ENCODE peak calls at places on chromosomes 2 and 18, in six cellular contexts. One of them, this sample, is unnamed.

GRCh38 chr18:62877448-62878221 is 162.3 kb downstream of the PHLPP1 start:
- DNase-seq in Panc1: no peak
- DNase-seq in bronchial epithelial cell: no peak
- DNase-seq in astrocyte of the spinal cord: peak
- DNase-seq in Caco-2: no peak
- DNase-seq in mammary epithelial cell: no peak
- DNase-seq in this sample: no peak

GRCh38 chr2:61763605-61764034 is 90.2 kb downstream of the FAM161A start:
- DNase-seq in Panc1: peak
- DNase-seq in bronchial epithelial cell: peak
- DNase-seq in astrocyte of the spinal cord: peak
- DNase-seq in Caco-2: peak
- DNase-seq in mammary epithelial cell: no peak
- DNase-seq in this sample: no peak

GRCh38 chr2:25606892-25607291 is 66.5 kb downstream of the DTNB start:
- DNase-seq in Panc1: peak
- DNase-seq in bronchial epithelial cell: peak
- DNase-seq in astrocyte of the spinal cord: peak
- DNase-seq in Caco-2: no peak
- DNase-seq in mammary epithelial cell: peak
- DNase-seq in this sample: peak

GRCh38 chr2:104685591-104685990 is 168.3 kb upstream of the POU3F3 start:
- DNase-seq in Panc1: no peak
- DNase-seq in bronchial epithelial cell: no peak
- DNase-seq in astrocyte of the spinal cord: no peak
- DNase-seq in Caco-2: no peak
- DNase-seq in mammary epithelial cell: no peak
- DNase-seq in this sample: peak

GRCh38 chr2:70527447-70528080 is 26.1 kb downstream of the TGFA start:
- DNase-seq in Panc1: no peak
- DNase-seq in bronchial epithelial cell: peak
- DNase-seq in astrocyte of the spinal cord: no peak
- DNase-seq in Caco-2: no peak
- DNase-seq in mammary epithelial cell: no peak
- DNase-seq in this sample: no peak

GRCh38 chr2:142217804-142218203 is 87.0 kb upstream of the LRP1B start:
- DNase-seq in Panc1: no peak
- DNase-seq in bronchial epithelial cell: peak
- DNase-seq in astrocyte of the spinal cord: peak
- DNase-seq in Caco-2: no peak
- DNase-seq in mammary epithelial cell: peak
- DNase-seq in this sample: peak

GRCh38 chr2:34316788-34317187 is 717.7 kb upstream of the FAM98A start:
- DNase-seq in Panc1: no peak
- DNase-seq in bronchial epithelial cell: peak
- DNase-seq in astrocyte of the spinal cord: no peak
- DNase-seq in Caco-2: no peak
- DNase-seq in mammary epithelial cell: no peak
- DNase-seq in this sample: no peak

GRCh38 chr2:240319221-240319854 is 116.1 kb upstream of the GPC1 start:
- DNase-seq in Panc1: no peak
- DNase-seq in bronchial epithelial cell: no peak
- DNase-seq in astrocyte of the spinal cord: no peak
- DNase-seq in Caco-2: no peak
- DNase-seq in mammary epithelial cell: no peak
- DNase-seq in this sample: no peak

GRCh38 chr2:120105360-120105759 is 92.5 kb downstream of the EPB41L5 start:
- DNase-seq in Panc1: no peak
- DNase-seq in bronchial epithelial cell: peak
- DNase-seq in astrocyte of the spinal cord: no peak
- DNase-seq in Caco-2: no peak
- DNase-seq in mammary epithelial cell: no peak
- DNase-seq in this sample: no peak

GRCh38 chr2:58479557-58480120 is 238.5 kb upstream of the FANCL start:
- DNase-seq in Panc1: no peak
- DNase-seq in bronchial epithelial cell: no peak
- DNase-seq in astrocyte of the spinal cord: no peak
- DNase-seq in Caco-2: no peak
- DNase-seq in mammary epithelial cell: no peak
- DNase-seq in this sample: no peak

GRCh38 chr2:225737556-225737955 is 338.0 kb downstream of the NYAP2 start:
- DNase-seq in Panc1: no peak
- DNase-seq in bronchial epithelial cell: peak
- DNase-seq in astrocyte of the spinal cord: peak
- DNase-seq in Caco-2: no peak
- DNase-seq in mammary epithelial cell: peak
- DNase-seq in this sample: peak

GRCh38 chr18:5546660-5547059 is 2.9 kb upstream of the EPB41L3 start:
- DNase-seq in Panc1: no peak
- DNase-seq in bronchial epithelial cell: peak
- DNase-seq in astrocyte of the spinal cord: peak
- DNase-seq in Caco-2: no peak
- DNase-seq in mammary epithelial cell: no peak
- DNase-seq in this sample: peak

GRCh38 chr2:11071939-11072338 is 83.3 kb upstream of the SLC66A3 start:
- DNase-seq in Panc1: no peak
- DNase-seq in bronchial epithelial cell: no peak
- DNase-seq in astrocyte of the spinal cord: no peak
- DNase-seq in Caco-2: no peak
- DNase-seq in mammary epithelial cell: no peak
- DNase-seq in this sample: no peak

GRCh38 chr2:207663870-207664545 is 38.8 kb upstream of the METTL21A start:
- DNase-seq in Panc1: no peak
- DNase-seq in bronchial epithelial cell: no peak
- DNase-seq in astrocyte of the spinal cord: no peak
- DNase-seq in Caco-2: no peak
- DNase-seq in mammary epithelial cell: no peak
- DNase-seq in this sample: no peak

GRCh38 chr2:45024600-45025291 is 15.5 kb upstream of the SIX2 start:
- DNase-seq in Panc1: peak
- DNase-seq in bronchial epithelial cell: peak
- DNase-seq in astrocyte of the spinal cord: peak
- DNase-seq in Caco-2: no peak
- DNase-seq in mammary epithelial cell: peak
- DNase-seq in this sample: peak

GRCh38 chr2:113079123-113079522 is 11.4 kb downstream of the IL1F10 start:
- DNase-seq in Panc1: no peak
- DNase-seq in bronchial epithelial cell: no peak
- DNase-seq in astrocyte of the spinal cord: no peak
- DNase-seq in Caco-2: no peak
- DNase-seq in mammary epithelial cell: peak
- DNase-seq in this sample: peak

GRCh38 chr2:205695460-205695979 is 13.2 kb downstream of the NRP2 start:
- DNase-seq in Panc1: no peak
- DNase-seq in bronchial epithelial cell: no peak
- DNase-seq in astrocyte of the spinal cord: peak
- DNase-seq in Caco-2: no peak
- DNase-seq in mammary epithelial cell: no peak
- DNase-seq in this sample: no peak

GRCh38 chr2:205698556-205699282 is 16.4 kb downstream of the NRP2 start:
- DNase-seq in Panc1: no peak
- DNase-seq in bronchial epithelial cell: peak
- DNase-seq in astrocyte of the spinal cord: no peak
- DNase-seq in Caco-2: no peak
- DNase-seq in mammary epithelial cell: peak
- DNase-seq in this sample: peak

GRCh38 chr2:205699554-205700289 is 17.4 kb downstream of the NRP2 start:
- DNase-seq in Panc1: no peak
- DNase-seq in bronchial epithelial cell: no peak
- DNase-seq in astrocyte of the spinal cord: no peak
- DNase-seq in Caco-2: no peak
- DNase-seq in mammary epithelial cell: no peak
- DNase-seq in this sample: no peak

GRCh38 chr2:205694256-205694655 is 12.0 kb downstream of the NRP2 start:
- DNase-seq in Panc1: no peak
- DNase-seq in bronchial epithelial cell: no peak
- DNase-seq in astrocyte of the spinal cord: no peak
- DNase-seq in Caco-2: no peak
- DNase-seq in mammary epithelial cell: no peak
- DNase-seq in this sample: no peak

DNA sequence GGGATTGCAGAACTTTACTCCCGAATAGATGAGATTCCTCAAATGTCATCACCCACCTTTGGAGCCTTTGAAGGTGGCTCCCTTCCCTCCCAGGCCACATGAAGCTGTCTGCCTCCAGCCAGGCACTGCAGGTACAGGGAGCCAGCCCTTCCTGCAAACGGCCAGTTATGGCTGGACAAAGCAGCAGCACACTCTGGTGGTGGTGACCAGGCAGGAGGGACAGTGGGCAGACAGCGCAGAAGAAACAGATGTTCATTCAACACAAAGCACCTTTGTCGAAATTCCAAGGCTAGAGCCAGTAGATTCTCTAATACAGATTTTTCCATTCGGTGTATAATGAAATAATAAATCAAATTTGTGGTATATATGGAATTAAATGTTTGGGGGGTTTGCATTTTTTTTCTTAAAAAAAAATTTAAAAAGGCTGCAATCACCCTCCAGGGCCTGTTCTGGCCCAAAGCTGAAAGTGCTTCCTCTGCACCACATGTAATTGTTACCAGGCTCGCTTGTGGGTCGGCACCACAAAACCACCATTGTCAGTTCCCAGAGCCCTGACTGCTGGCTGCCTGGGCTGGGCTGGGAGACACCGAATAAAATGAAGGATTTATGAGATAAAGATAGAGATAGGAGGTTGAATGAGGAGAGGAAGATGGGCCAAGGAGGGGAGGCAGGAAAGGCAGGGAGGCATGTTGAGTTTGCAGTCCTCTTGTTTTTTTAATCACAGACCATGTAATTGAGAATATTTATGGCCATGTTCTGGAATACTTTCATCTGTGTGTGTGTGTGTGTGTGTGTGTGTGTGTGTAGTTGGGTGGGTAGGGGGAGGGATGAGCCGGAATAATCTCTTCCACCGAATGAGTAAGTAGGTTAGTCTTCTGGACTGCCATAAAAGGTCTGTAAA is 14.5 kb downstream of the NRP2 start:
- DNase-seq in Panc1: no peak
- DNase-seq in bronchial epithelial cell: no peak
- DNase-seq in astrocyte of the spinal cord: peak
- DNase-seq in Caco-2: peak
- DNase-seq in mammary epithelial cell: no peak
- DNase-seq in this sample: no peak
- TF ChIP-seq CTCF in Panc1: peak
- TF ChIP-seq CTCF in bronchial epithelial cell: no peak
- TF ChIP-seq CTCF in astrocyte of the spinal cord: peak
- TF ChIP-seq CTCF in Caco-2: peak
- TF ChIP-seq CTCF in mammary epithelial cell: no peak
- TF ChIP-seq CTCF in this sample: no peak

DNA sequence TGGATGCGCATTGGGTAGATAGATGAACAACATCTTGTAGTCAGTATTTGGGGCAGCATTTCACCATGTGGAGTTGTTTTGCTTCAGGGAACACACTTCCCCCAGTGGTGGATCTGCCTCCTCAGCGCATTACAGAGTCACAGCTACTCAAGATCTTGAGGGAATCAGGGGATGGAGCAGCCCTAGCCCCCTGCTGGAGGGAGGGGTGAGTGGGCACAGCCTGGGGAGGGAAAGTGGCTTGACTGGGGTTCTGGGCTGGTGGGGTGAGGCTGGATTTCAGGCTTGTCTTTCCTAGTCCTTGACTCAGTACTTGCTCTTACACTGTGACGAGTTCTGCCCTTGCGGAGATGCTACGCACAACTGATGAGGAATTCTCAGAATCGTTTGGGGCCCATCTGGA is 271.0 kb upstream of the HS6ST1 start:
- DNase-seq in Panc1: no peak
- DNase-seq in bronchial epithelial cell: no peak
- DNase-seq in astrocyte of the spinal cord: no peak
- DNase-seq in Caco-2: no peak
- DNase-seq in mammary epithelial cell: no peak
- DNase-seq in this sample: no peak
- TF ChIP-seq CTCF in Panc1: no peak
- TF ChIP-seq CTCF in bronchial epithelial cell: no peak
- TF ChIP-seq CTCF in astrocyte of the spinal cord: no peak
- TF ChIP-seq CTCF in Caco-2: peak
- TF ChIP-seq CTCF in mammary epithelial cell: no peak
- TF ChIP-seq CTCF in this sample: no peak

GRCh38 chr2:135783416-135783815 is 41.8 kb downstream of the UBXN4 start:
- DNase-seq in Panc1: no peak
- DNase-seq in bronchial epithelial cell: no peak
- DNase-seq in astrocyte of the spinal cord: no peak
- DNase-seq in Caco-2: no peak
- DNase-seq in mammary epithelial cell: no peak
- DNase-seq in this sample: no peak

GRCh38 chr2:135790423-135790822 is 46.6 kb downstream of the LCT start:
- DNase-seq in Panc1: no peak
- DNase-seq in bronchial epithelial cell: no peak
- DNase-seq in astrocyte of the spinal cord: no peak
- DNase-seq in Caco-2: no peak
- DNase-seq in mammary epithelial cell: no peak
- DNase-seq in this sample: no peak

GRCh38 chr2:135782231-135782630 is 40.6 kb downstream of the UBXN4 start:
- DNase-seq in Panc1: no peak
- DNase-seq in bronchial epithelial cell: no peak
- DNase-seq in astrocyte of the spinal cord: no peak
- DNase-seq in Caco-2: no peak
- DNase-seq in mammary epithelial cell: no peak
- DNase-seq in this sample: no peak

DNA sequence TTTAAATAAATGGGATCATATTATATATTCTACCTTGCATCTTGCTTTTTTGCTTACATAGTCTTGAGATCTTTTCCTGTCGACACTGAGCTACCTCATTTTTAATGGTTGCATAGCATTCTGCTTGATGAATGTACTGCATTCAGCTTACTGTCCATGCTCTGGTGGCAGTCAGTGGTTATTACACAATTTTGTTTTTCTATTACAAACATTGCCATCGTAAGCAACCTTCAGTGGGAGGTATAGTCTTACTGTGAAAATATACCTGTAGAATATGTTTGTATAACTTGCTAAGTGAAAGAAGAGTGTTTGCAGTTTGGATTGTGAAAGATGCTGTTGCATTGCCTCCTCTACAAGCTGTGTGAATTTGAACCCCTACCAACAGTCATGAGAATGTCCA is 43.4 kb downstream of the UBXN4 start:
- DNase-seq in Panc1: no peak
- DNase-seq in bronchial epithelial cell: no peak
- DNase-seq in astrocyte of the spinal cord: no peak
- DNase-seq in Caco-2: no peak
- DNase-seq in mammary epithelial cell: no peak
- DNase-seq in this sample: no peak
- TF ChIP-seq CTCF in Panc1: no peak
- TF ChIP-seq CTCF in bronchial epithelial cell: no peak
- TF ChIP-seq CTCF in astrocyte of the spinal cord: peak
- TF ChIP-seq CTCF in Caco-2: peak
- TF ChIP-seq CTCF in mammary epithelial cell: no peak
- TF ChIP-seq CTCF in this sample: peak

DNA sequence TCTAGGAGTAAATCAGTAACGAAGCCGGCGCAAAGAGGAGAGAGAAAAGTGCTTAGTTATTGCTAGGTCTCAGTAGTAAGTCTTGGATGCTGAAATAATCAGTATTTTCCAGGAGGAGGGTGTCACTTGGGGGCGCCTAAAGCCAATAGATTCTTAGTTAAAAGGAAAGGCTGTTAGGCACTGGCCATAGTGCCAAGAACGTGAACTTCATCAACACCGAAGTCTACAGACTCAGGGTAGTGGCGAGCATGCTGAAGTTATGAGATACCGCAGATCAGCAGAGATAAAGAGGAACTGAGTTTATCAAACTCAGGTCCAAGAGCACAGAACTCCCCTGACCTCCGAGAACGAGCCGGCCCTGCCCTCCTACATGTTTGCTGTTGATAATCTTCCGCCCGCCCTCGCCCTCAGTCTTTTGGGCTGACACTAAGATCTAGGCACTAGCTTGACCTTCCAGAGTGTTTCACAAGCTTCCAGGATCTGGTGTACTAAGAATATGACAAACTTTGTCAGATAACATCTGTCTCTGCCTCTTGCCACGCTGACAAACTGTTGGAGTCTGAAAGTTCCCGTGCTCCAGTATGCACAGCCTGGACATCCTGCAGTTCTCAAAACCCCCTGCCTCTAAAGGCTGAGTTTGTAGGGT is 49.2 kb downstream of the CYB5A start:
- DNase-seq in Panc1: no peak
- DNase-seq in bronchial epithelial cell: no peak
- DNase-seq in astrocyte of the spinal cord: no peak
- DNase-seq in Caco-2: peak
- DNase-seq in mammary epithelial cell: no peak
- DNase-seq in this sample: no peak
- TF ChIP-seq CTCF in Panc1: no peak
- TF ChIP-seq CTCF in bronchial epithelial cell: no peak
- TF ChIP-seq CTCF in astrocyte of the spinal cord: no peak
- TF ChIP-seq CTCF in Caco-2: no peak
- TF ChIP-seq CTCF in mammary epithelial cell: no peak
- TF ChIP-seq CTCF in this sample: no peak

This sample was measured in foreskin keratinocyte.